ENCODE peak calls at places on chromosomes 2 and 18, in ten cellular contexts. C is spleen, E is GM23248, W is ovary, J is uterus, O is aorta, T is breast epithelium, N is PC-3, I is endodermal cell, M is IMR-90. L is an unnamed sample. For H3K4me1, the result is how much of the 10 kb centered on the place peaks cover.

GRCh38 chr2:229927817-229928321 is 5.6 kb downstream of the FBXO36 start:
- DNase-seq in C (no peak), E (peak), W (no peak), J (no peak), O (no peak), T (no peak), N (peak), I (no peak), M (peak), L (no peak)

GRCh38 chr2:236982693-236983092 is 103.0 kb upstream of the COPS8 start:
- DNase-seq in C (no peak), E (peak), W (no peak), J (no peak), O (no peak), T (no peak), N (no peak), I (peak), M (no peak), L (no peak)

GRCh38 chr2:43407826-43408783 is 181.7 kb upstream of the ZFP36L2 start:
- DNase-seq in C (no peak), E (peak), W (no peak), J (no peak), O (no peak), T (no peak), N (no peak), I (no peak), M (peak), L (no peak)

GRCh38 chr2:234422242-234422641 is 74.6 kb downstream of the ARL4C start:
- DNase-seq in C (no peak), E (peak), W (no peak), J (no peak), O (no peak), T (no peak), N (peak), I (no peak), M (peak), L (no peak)

GRCh38 chr2:188813315-188813714 is 160.9 kb upstream of the COL3A1 start:
- DNase-seq in C (no peak), E (peak), W (no peak), J (no peak), O (no peak), T (no peak), N (peak), I (no peak), M (peak), L (no peak)

GRCh38 chr2:75675908-75676307 is 29.3 kb downstream of the MRPL19 start:
- DNase-seq in C (no peak), E (no peak), W (no peak), J (no peak), O (no peak), T (no peak), N (no peak), I (no peak), M (no peak), L (no peak)

GRCh38 chr2:120856421-120856862 is 120.8 kb downstream of the GLI2 start:
- DNase-seq in C (peak), E (peak), W (no peak), J (peak), O (peak), T (no peak), N (peak), I (peak), M (peak), L (no peak)

GRCh38 chr2:239264838-239265651 is 135.8 kb downstream of the HDAC4 start:
- DNase-seq in C (peak), E (peak), W (no peak), J (no peak), O (peak), T (no peak), N (peak), I (no peak), M (peak), L (peak)

GRCh38 chr2:221156335-221156734 is 415.8 kb downstream of the EPHA4 start:
- DNase-seq in C (no peak), E (no peak), W (no peak), J (no peak), O (no peak), T (no peak), N (no peak), I (no peak), M (no peak), L (no peak)

GRCh38 chr18:49861659-49862058 is 48.3 kb upstream of the ACAA2 start:
- DNase-seq in C (no peak), E (peak), W (no peak), J (no peak), O (peak), T (no peak), N (peak), I (no peak), M (no peak), L (no peak)

GRCh38 chr18:57898506-57899124 is 95.5 kb upstream of the ATP8B1 start:
- DNase-seq in C (no peak), E (peak), W (no peak), J (no peak), O (no peak), T (no peak), N (peak), I (no peak), M (peak), L (no peak)

GRCh38 chr2:168427451-168427850 is 28.6 kb upstream of the CERS6 start:
- DNase-seq in C (no peak), E (peak), W (no peak), J (no peak), O (no peak), T (no peak), N (no peak), I (no peak), M (peak), L (no peak)

GRCh38 chr2:10811552-10811951 is 1.0 kb downstream of the PDIA6 start:
- DNase-seq in C (peak), E (no peak), W (no peak), J (no peak), O (no peak), T (no peak), N (no peak), I (peak), M (no peak), L (no peak)

GRCh38 chr2:217090024-217090473 is 230.2 kb upstream of the TNP1 start:
- DNase-seq in C (no peak), E (peak), W (no peak), J (no peak), O (no peak), T (no peak), N (no peak), I (no peak), M (peak), L (no peak)

GRCh38 chr18:4734021-4734420 is 278.9 kb upstream of the DLGAP1 start:
- DNase-seq in C (no peak), E (no peak), W (no peak), J (no peak), O (no peak), T (no peak), N (no peak), I (no peak), M (no peak), L (no peak)

GRCh38 chr18:44837491-44838185 is 156.9 kb downstream of the SETBP1 start:
- DNase-seq in C (no peak), E (no peak), W (no peak), J (no peak), O (no peak), T (no peak), N (no peak), I (no peak), M (peak), L (no peak)

GRCh38 chr18:77130229-77131099 is 2.1 kb downstream of the MBP start:
- DNase-seq in C (peak), E (no peak), W (no peak), J (no peak), O (no peak), T (no peak), N (no peak), I (no peak), M (no peak), L (no peak)

GRCh38 chr2:109032229-109032800 is 43.3 kb upstream of the EDAR start:
- DNase-seq in C (no peak), E (no peak), W (no peak), J (no peak), O (no peak), T (no peak), N (no peak), I (no peak), M (no peak), L (no peak)

GRCh38 chr2:109031481-109032228 is 42.6 kb upstream of the EDAR start:
- DNase-seq in C (peak), E (peak), W (peak), J (peak), O (peak), T (no peak), N (peak), I (peak), M (peak), L (peak)

GRCh38 chr2:109029444-109030193 is 40.6 kb upstream of the EDAR start:
- DNase-seq in C (no peak), E (no peak), W (no peak), J (no peak), O (no peak), T (no peak), N (no peak), I (peak), M (no peak), L (no peak)

GRCh38 chr2:109028738-109029443 is 39.9 kb upstream of the EDAR start:
- DNase-seq in C (no peak), E (no peak), W (no peak), J (no peak), O (no peak), T (no peak), N (no peak), I (peak), M (no peak), L (no peak)

GRCh38 chr2:109030870-109031480 is 42.0 kb upstream of the EDAR start:
- DNase-seq in C (no peak), E (no peak), W (no peak), J (no peak), O (no peak), T (no peak), N (no peak), I (no peak), M (no peak), L (no peak)
- H3K4me3 ChIP-seq in C (peak), E (peak), W (peak), J (peak), O (no peak), T (peak), N (peak), I (peak), M (no peak), L (peak)

GRCh38 chr2:191262436-191262835 is 17.2 kb downstream of the MYO1B start:
- DNase-seq in C (no peak), E (no peak), W (no peak), J (no peak), O (no peak), T (no peak), N (no peak), I (no peak), M (no peak), L (no peak)
- H3K4me1 ChIP-seq in C (under half), E (under half), W (under half), J (under half), O (under half), T (under half), N (under half), I (under half), M (under half), L (under half)

DNA sequence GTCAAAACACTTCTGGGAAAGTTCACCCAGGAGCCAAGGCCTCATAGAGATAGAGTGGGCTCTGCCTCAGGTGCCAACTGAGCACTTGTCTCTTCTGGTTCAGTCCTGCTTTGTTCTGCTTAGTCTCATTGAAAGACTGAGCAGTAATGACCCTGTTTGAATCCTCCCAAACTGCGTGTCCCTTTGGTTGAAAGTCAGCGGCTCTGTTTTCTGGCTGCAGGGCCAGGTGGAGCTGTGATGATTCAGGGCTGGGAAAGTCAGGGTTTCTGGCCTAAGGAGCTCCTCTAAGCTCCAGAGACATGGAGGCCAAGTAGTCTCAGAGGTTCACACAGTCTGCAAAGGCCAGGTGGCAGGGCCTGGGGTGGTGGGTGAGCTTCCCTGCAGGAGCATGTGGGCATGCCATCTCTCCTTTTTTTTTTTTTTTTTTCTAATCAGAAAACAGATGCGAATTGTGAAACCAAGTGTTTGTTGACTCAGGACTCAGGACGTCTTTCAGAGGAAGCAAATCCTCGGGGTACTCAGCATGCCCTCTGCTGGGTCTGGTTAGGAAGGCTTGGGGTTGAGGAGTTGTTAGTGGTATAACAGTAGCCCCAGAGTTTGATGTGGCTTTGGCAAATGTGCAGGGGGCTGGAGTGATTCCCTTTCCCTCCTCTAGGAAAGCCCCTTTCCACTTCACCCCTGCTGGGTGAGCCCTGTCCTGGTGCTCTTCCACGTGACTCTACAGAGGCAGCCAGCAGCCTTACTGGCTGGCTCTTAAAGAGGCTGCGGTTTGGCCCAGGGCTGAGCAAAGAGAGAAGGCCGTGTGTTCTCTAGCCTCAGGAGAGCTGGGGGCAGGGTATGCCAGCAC is 38.3 kb downstream of the TMEM17 start:
- DNase-seq in C (no peak), E (peak), W (no peak), J (peak), O (no peak), T (no peak), N (no peak), I (no peak), M (no peak), L (peak)
- H3K27ac ChIP-seq in C (no peak), E (peak), W (no peak), J (no peak), O (no peak), T (peak), N (no peak), I (no peak), M (no peak), L (peak)

GRCh38 chr18:2980607-2980923 is 32.4 kb downstream of the LPIN2 start:
- DNase-seq in C (no peak), E (no peak), W (no peak), J (no peak), O (no peak), T (no peak), N (no peak), I (no peak), M (no peak), L (no peak)
- H3K4me3 ChIP-seq in C (peak), E (no peak), W (no peak), J (no peak), O (no peak), T (no peak), N (no peak), I (no peak), M (no peak), L (no peak)

GRCh38 chr18:70372450-70373061 is 83.7 kb downstream of the SOCS6 start:
- DNase-seq in C (no peak), E (peak), W (no peak), J (no peak), O (no peak), T (no peak), N (no peak), I (no peak), M (no peak), L (no peak)
- H3K4me1 ChIP-seq in C (under half), E (half or more), W (under half), J (under half), O (under half), T (under half), N (under half), I (under half), M (under half), L (under half)

DNA sequence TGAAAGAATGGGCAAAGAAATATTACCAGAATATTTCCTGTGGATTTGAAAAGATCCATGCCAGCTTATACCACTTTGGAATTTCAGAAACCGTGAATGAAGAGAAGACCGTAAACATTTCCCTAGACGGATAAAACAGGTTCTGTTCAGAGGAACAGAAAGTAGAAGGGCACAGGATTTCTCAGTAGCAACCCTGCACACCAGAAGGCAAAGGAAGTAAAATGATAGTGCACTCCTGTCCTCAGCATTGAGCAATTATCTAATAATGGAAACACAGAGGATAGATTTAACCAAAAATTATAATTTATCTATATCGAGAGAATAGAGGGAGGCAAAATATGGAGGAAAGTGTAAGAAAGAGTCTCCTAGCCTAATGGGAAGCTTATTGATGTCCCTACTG is 87.0 kb upstream of the ITGA6 start:
- DNase-seq in C (no peak), E (no peak), W (no peak), J (no peak), O (no peak), T (no peak), N (peak), I (no peak), M (no peak), L (no peak)
- H3K27ac ChIP-seq in C (no peak), E (no peak), W (no peak), J (peak), O (no peak), T (peak), N (peak), I (no peak), M (no peak), L (no peak)